ENCODE peak calls at places on chromosomes 3 and 15, in ten cellular contexts. One of them, this sample, is unnamed.

GRCh38 chr3:130316164-130316563 is 29.3 kb upstream of the COL6A5 start:
- DNase-seq in GM20000: no peak
- DNase-seq in right lobe of liver: no peak
- DNase-seq in left lobe of liver: no peak
- DNase-seq in activated naive CD8-positive, alpha-beta T cell treated with anti-CD3 and anti-CD28 coated beads, Interleukin-2, amount 50 U/mL, for 24 hours: no peak
- DNase-seq in Daoy: no peak
- DNase-seq in mesothelial cell of epicardium: no peak
- DNase-seq in GM23248: peak
- DNase-seq in iris pigment epithelial cell: peak
- DNase-seq in fibroblast of the conjunctiva: peak
- DNase-seq in this sample: no peak

GRCh38 chr15:77001966-77002365 is 7.0 kb downstream of the PSTPIP1 start:
- DNase-seq in GM20000: no peak
- DNase-seq in right lobe of liver: no peak
- DNase-seq in left lobe of liver: no peak
- DNase-seq in activated naive CD8-positive, alpha-beta T cell treated with anti-CD3 and anti-CD28 coated beads, Interleukin-2, amount 50 U/mL, for 24 hours: no peak
- DNase-seq in Daoy: no peak
- DNase-seq in mesothelial cell of epicardium: no peak
- DNase-seq in GM23248: no peak
- DNase-seq in iris pigment epithelial cell: no peak
- DNase-seq in fibroblast of the conjunctiva: no peak
- DNase-seq in this sample: no peak

GRCh38 chr3:193342551-193342950 is 36.0 kb downstream of the ATP13A5 start:
- DNase-seq in GM20000: no peak
- DNase-seq in right lobe of liver: no peak
- DNase-seq in left lobe of liver: no peak
- DNase-seq in activated naive CD8-positive, alpha-beta T cell treated with anti-CD3 and anti-CD28 coated beads, Interleukin-2, amount 50 U/mL, for 24 hours: no peak
- DNase-seq in Daoy: no peak
- DNase-seq in mesothelial cell of epicardium: no peak
- DNase-seq in GM23248: no peak
- DNase-seq in iris pigment epithelial cell: no peak
- DNase-seq in fibroblast of the conjunctiva: no peak
- DNase-seq in this sample: no peak

GRCh38 chr3:175885196-175885766 is 1026.1 kb downstream of the NAALADL2 start:
- DNase-seq in GM20000: no peak
- DNase-seq in right lobe of liver: no peak
- DNase-seq in left lobe of liver: no peak
- DNase-seq in activated naive CD8-positive, alpha-beta T cell treated with anti-CD3 and anti-CD28 coated beads, Interleukin-2, amount 50 U/mL, for 24 hours: no peak
- DNase-seq in Daoy: peak
- DNase-seq in mesothelial cell of epicardium: no peak
- DNase-seq in GM23248: no peak
- DNase-seq in iris pigment epithelial cell: no peak
- DNase-seq in fibroblast of the conjunctiva: no peak
- DNase-seq in this sample: no peak

GRCh38 chr3:13533823-13534435 is 15.0 kb upstream of the FBLN2 start:
- DNase-seq in GM20000: no peak
- DNase-seq in right lobe of liver: peak
- DNase-seq in left lobe of liver: no peak
- DNase-seq in activated naive CD8-positive, alpha-beta T cell treated with anti-CD3 and anti-CD28 coated beads, Interleukin-2, amount 50 U/mL, for 24 hours: no peak
- DNase-seq in Daoy: no peak
- DNase-seq in mesothelial cell of epicardium: no peak
- DNase-seq in GM23248: no peak
- DNase-seq in iris pigment epithelial cell: no peak
- DNase-seq in fibroblast of the conjunctiva: no peak
- DNase-seq in this sample: no peak

GRCh38 chr3:127986803-127987202 is 65.4 kb upstream of the SEC61A1 start:
- DNase-seq in GM20000: no peak
- DNase-seq in right lobe of liver: peak
- DNase-seq in left lobe of liver: peak
- DNase-seq in activated naive CD8-positive, alpha-beta T cell treated with anti-CD3 and anti-CD28 coated beads, Interleukin-2, amount 50 U/mL, for 24 hours: no peak
- DNase-seq in Daoy: no peak
- DNase-seq in mesothelial cell of epicardium: no peak
- DNase-seq in GM23248: no peak
- DNase-seq in iris pigment epithelial cell: no peak
- DNase-seq in fibroblast of the conjunctiva: no peak
- DNase-seq in this sample: no peak

GRCh38 chr15:92668086-92668485 is 12.5 kb upstream of the FAM174B start:
- DNase-seq in GM20000: no peak
- DNase-seq in right lobe of liver: no peak
- DNase-seq in left lobe of liver: no peak
- DNase-seq in activated naive CD8-positive, alpha-beta T cell treated with anti-CD3 and anti-CD28 coated beads, Interleukin-2, amount 50 U/mL, for 24 hours: no peak
- DNase-seq in Daoy: no peak
- DNase-seq in mesothelial cell of epicardium: no peak
- DNase-seq in GM23248: no peak
- DNase-seq in iris pigment epithelial cell: no peak
- DNase-seq in fibroblast of the conjunctiva: no peak
- DNase-seq in this sample: no peak

GRCh38 chr3:45917146-45917885 is 25.9 kb upstream of the CXCR6 start:
- DNase-seq in GM20000: no peak
- DNase-seq in right lobe of liver: no peak
- DNase-seq in left lobe of liver: no peak
- DNase-seq in activated naive CD8-positive, alpha-beta T cell treated with anti-CD3 and anti-CD28 coated beads, Interleukin-2, amount 50 U/mL, for 24 hours: no peak
- DNase-seq in Daoy: no peak
- DNase-seq in mesothelial cell of epicardium: no peak
- DNase-seq in GM23248: no peak
- DNase-seq in iris pigment epithelial cell: no peak
- DNase-seq in fibroblast of the conjunctiva: no peak
- DNase-seq in this sample: no peak

GRCh38 chr3:149368201-149368849 is 9.1 kb downstream of the TM4SF1 start:
- DNase-seq in GM20000: no peak
- DNase-seq in right lobe of liver: no peak
- DNase-seq in left lobe of liver: no peak
- DNase-seq in activated naive CD8-positive, alpha-beta T cell treated with anti-CD3 and anti-CD28 coated beads, Interleukin-2, amount 50 U/mL, for 24 hours: no peak
- DNase-seq in Daoy: no peak
- DNase-seq in mesothelial cell of epicardium: no peak
- DNase-seq in GM23248: peak
- DNase-seq in iris pigment epithelial cell: no peak
- DNase-seq in fibroblast of the conjunctiva: no peak
- DNase-seq in this sample: no peak

GRCh38 chr15:89772933-89773583 is 3.1 kb upstream of the MESP2 start:
- DNase-seq in GM20000: no peak
- DNase-seq in right lobe of liver: no peak
- DNase-seq in left lobe of liver: no peak
- DNase-seq in activated naive CD8-positive, alpha-beta T cell treated with anti-CD3 and anti-CD28 coated beads, Interleukin-2, amount 50 U/mL, for 24 hours: no peak
- DNase-seq in Daoy: no peak
- DNase-seq in mesothelial cell of epicardium: no peak
- DNase-seq in GM23248: peak
- DNase-seq in iris pigment epithelial cell: peak
- DNase-seq in fibroblast of the conjunctiva: peak
- DNase-seq in this sample: no peak

GRCh38 chr15:98755781-98756180 is 107.4 kb downstream of the IGF1R start:
- DNase-seq in GM20000: no peak
- DNase-seq in right lobe of liver: no peak
- DNase-seq in left lobe of liver: no peak
- DNase-seq in activated naive CD8-positive, alpha-beta T cell treated with anti-CD3 and anti-CD28 coated beads, Interleukin-2, amount 50 U/mL, for 24 hours: no peak
- DNase-seq in Daoy: no peak
- DNase-seq in mesothelial cell of epicardium: no peak
- DNase-seq in GM23248: peak
- DNase-seq in iris pigment epithelial cell: no peak
- DNase-seq in fibroblast of the conjunctiva: no peak
- DNase-seq in this sample: no peak

GRCh38 chr3:112437146-112438022 is 61.9 kb downstream of the BTLA start:
- DNase-seq in GM20000: peak
- DNase-seq in right lobe of liver: no peak
- DNase-seq in left lobe of liver: no peak
- DNase-seq in activated naive CD8-positive, alpha-beta T cell treated with anti-CD3 and anti-CD28 coated beads, Interleukin-2, amount 50 U/mL, for 24 hours: no peak
- DNase-seq in Daoy: peak
- DNase-seq in mesothelial cell of epicardium: no peak
- DNase-seq in GM23248: peak
- DNase-seq in iris pigment epithelial cell: peak
- DNase-seq in fibroblast of the conjunctiva: peak
- DNase-seq in this sample: peak

GRCh38 chr3:23202203-23202920 is 765 bp upstream of the UBE2E2 start:
- DNase-seq in GM20000: no peak
- DNase-seq in right lobe of liver: no peak
- DNase-seq in left lobe of liver: no peak
- DNase-seq in activated naive CD8-positive, alpha-beta T cell treated with anti-CD3 and anti-CD28 coated beads, Interleukin-2, amount 50 U/mL, for 24 hours: peak
- DNase-seq in Daoy: peak
- DNase-seq in mesothelial cell of epicardium: no peak
- DNase-seq in GM23248: peak
- DNase-seq in iris pigment epithelial cell: peak
- DNase-seq in fibroblast of the conjunctiva: no peak
- DNase-seq in this sample: no peak

This sample was measured in RCC 7860.